ENCODE peak calls at places on chromosomes 4 and X, in five cellular contexts. U is GM12878, V is H1, M is K562, R is HepG2. X is an unnamed sample.

GRCh38 chr4:35229021-35229420 is 1015.3 kb downstream of the ARAP2 start:
- DNase-seq in U (no peak), V (no peak), M (no peak), R (no peak), X (no peak)

GRCh38 chr4:68176500-68176899 is 46.8 kb upstream of the TMPRSS11F start:
- DNase-seq in U (no peak), V (no peak), M (no peak), R (no peak), X (no peak)

GRCh38 chrX:152907084-152907651 is 9.3 kb downstream of the ZNF185 start:
- DNase-seq in U (no peak), V (no peak), M (peak; percentile 48), R (no peak), X (peak; percentile 81)

GRCh38 chrX:24658421-24658820 is 11.3 kb upstream of the PCYT1B start:
- DNase-seq in U (no peak), V (no peak), M (no peak), R (no peak), X (no peak)

GRCh38 chr4:79514637-79515320 is 106.8 kb upstream of the GK2 start:
- DNase-seq in U (no peak), V (no peak), M (no peak), R (no peak), X (no peak)

GRCh38 chrX:118603981-118604380 is 108.4 kb downstream of the DOCK11 start:
- DNase-seq in U (peak; percentile 11), V (peak; percentile 49), M (peak; percentile 52), R (peak; percentile 50), X (peak; percentile 44)

GRCh38 chr4:122873146-122873545 is 46.5 kb downstream of the FGF2 start:
- DNase-seq in U (no peak), V (no peak), M (no peak), R (no peak), X (no peak)

GRCh38 chr4:28313729-28314713 is 1453.4 kb downstream of the STIM2 start:
- DNase-seq in U (no peak), V (no peak), M (no peak), R (no peak), X (no peak)

GRCh38 chrX:17814557-17814956 is 46.5 kb downstream of the RAI2 start:
- DNase-seq in U (no peak), V (no peak), M (no peak), R (no peak), X (no peak)

GRCh38 chr4:20813698-20814097 is 113.4 kb downstream of the PACRGL start:
- DNase-seq in U (no peak), V (no peak), M (no peak), R (no peak), X (no peak)

GRCh38 chr4:20816287-20816686 is 116.0 kb downstream of the PACRGL start:
- DNase-seq in U (no peak), V (no peak), M (no peak), R (no peak), X (no peak)
- TF ChIP-seq CHD2 in U (no peak), V (no peak), M (no peak), R (no peak), X (no peak)

GRCh38 chrX:10797493-10797892 is 177.1 kb upstream of the MID1 start:
- DNase-seq in U (no peak), V (no peak), M (no peak), R (no peak), X (no peak)
- TF ChIP-seq GABPA in U (no peak), V (no peak), M (no peak), R (no peak), X (no peak)

DNA sequence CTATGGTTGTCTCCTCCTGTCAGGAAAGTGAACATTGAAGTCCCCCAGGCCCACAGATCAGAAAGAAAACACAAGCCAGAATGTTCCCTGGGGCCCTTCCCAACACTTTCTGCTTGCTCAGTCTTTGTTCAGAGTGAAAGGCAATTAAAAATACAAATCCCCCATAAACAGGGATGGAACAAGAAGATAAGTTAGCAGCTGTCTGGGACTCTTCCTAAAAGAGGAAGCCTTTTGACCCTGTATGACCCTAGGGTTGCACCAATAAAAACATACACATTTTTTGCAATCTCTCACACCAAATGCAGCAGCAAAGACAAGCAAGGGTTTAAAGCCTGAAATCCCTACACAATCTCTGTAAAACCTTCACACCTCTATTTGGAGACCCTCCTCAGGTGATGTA is 22.6 kb downstream of the IRF2 start:
- DNase-seq in U (no peak), V (no peak), M (peak; percentile 28), R (no peak), X (peak; percentile 66)
- TF ChIP-seq CHD2 in U (no peak), V (no peak), M (no peak), R (no peak), X (no peak)

DNA sequence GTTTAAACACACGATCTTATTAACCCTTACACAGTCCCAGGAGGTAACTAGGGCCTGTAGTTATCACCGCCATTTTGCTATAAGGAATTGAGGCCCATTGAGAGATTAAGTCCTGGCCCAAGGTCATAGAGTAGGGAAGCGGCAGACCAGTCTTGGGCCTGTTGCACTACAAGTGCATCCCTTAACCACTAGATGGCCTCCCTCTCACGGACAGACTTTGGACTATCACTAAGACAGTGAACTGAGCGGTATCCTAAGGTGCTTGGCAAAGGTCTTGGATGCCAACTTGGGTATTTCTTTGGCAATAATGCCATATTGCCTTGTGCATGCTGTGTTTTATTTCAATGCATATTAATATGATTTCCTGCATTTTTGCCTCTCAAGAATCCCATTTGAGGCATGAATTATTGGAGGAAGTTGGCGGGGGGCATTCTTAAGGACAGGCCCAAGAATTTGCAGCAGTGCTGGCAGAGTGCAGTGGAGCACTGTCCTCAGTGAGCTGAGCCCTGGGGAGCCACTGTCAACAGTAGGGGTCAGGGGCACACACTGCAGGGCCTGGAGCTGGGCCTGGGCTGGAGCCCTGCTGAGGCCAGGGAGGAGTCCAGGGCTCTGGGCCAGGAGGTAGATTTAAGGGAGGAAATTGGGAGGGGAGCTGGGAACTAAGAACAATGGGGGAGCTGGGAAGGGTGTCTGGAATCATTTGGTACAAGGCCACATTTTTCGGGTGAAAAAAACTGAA is 147.4 kb downstream of the SMIM20 start:
- DNase-seq in U (no peak), V (peak; percentile 53), M (peak; percentile 54), R (peak; percentile 6), X (peak; percentile 55)
- TF ChIP-seq GABPA in U (no peak), V (no peak), M (no peak), R (no peak), X (no peak)

GRCh38 chrX:55127692-55128091 is 38.9 kb downstream of the PAGE2 start:
- DNase-seq in U (no peak), V (no peak), M (no peak), R (no peak), X (no peak)
- TF ChIP-seq CHD2 in U (no peak), V (no peak), M (no peak), R (no peak), X (no peak)